ENCODE peak calls at places on chromosome 17, in seven cellular contexts. Z is PC-9, P is aorta, M is GM23338, C is heart right ventricle, I is ovary, B is AG09309. K is an unnamed sample.

GRCh38 chr17:28524476-28525415 is 18.6 kb downstream of the FOXN1 start:
- DNase-seq in Z (peak; percentile 64), P (no peak), M (no peak), C (no peak), I (no peak), B (peak; percentile 13), K (peak; percentile 16)

GRCh38 chr17:41645371-41646063 is 21.1 kb upstream of the KRT17 start:
- DNase-seq in Z (peak; percentile 53), P (no peak), M (no peak), C (no peak), I (no peak), B (no peak), K (no peak)

GRCh38 chr17:15398736-15399331 is 57.4 kb upstream of the TEKT3 start:
- DNase-seq in Z (no peak), P (peak; percentile 58), M (no peak), C (no peak), I (no peak), B (no peak), K (no peak)

GRCh38 chr17:73030501-73030911 is 62.0 kb downstream of the SLC39A11 start:
- DNase-seq in Z (no peak), P (no peak), M (no peak), C (no peak), I (no peak), B (no peak), K (no peak)

GRCh38 chr17:7961436-7961835 is 29.4 kb downstream of the CNTROB start:
- DNase-seq in Z (no peak), P (no peak), M (no peak), C (no peak), I (no peak), B (no peak), K (no peak)

GRCh38 chr17:49723423-49723822 is 15.7 kb upstream of the SLC35B1 start:
- DNase-seq in Z (no peak), P (peak; percentile 59), M (no peak), C (peak; percentile 65), I (peak; percentile 86), B (no peak), K (peak; percentile 49)

GRCh38 chr17:49459401-49459984 is 35.6 kb upstream of the NGFR start:
- DNase-seq in Z (no peak), P (no peak), M (peak; percentile 66), C (no peak), I (no peak), B (no peak), K (no peak)

GRCh38 chr17:11928436-11928835 is 68.8 kb downstream of the ZNF18 start:
- DNase-seq in Z (no peak), P (no peak), M (no peak), C (no peak), I (no peak), B (no peak), K (no peak)

GRCh38 chr17:82333279-82334171 is at the start of gene SECTM1:
- DNase-seq in Z (peak; percentile 29), P (peak; percentile 79), M (peak; percentile 71), C (peak; percentile 59), I (peak; percentile 68), B (no peak), K (no peak)

GRCh38 chr17:16873654-16874035 is 98.3 kb downstream of the TNFRSF13B start:
- DNase-seq in Z (no peak), P (no peak), M (no peak), C (no peak), I (no peak), B (no peak), K (no peak)

GRCh38 chr17:44062871-44063270 is 3.6 kb downstream of the LSM12 start:
- DNase-seq in Z (no peak), P (no peak), M (no peak), C (no peak), I (no peak), B (no peak), K (no peak)

GRCh38 chr17:72733619-72734282 is 358.7 kb downstream of the SLC39A11 start:
- DNase-seq in Z (no peak), P (no peak), M (no peak), C (no peak), I (no peak), B (no peak), K (no peak)

GRCh38 chr17:79042421-79043190 is 18.6 kb downstream of the C1QTNF1 start:
- DNase-seq in Z (peak; percentile 76), P (peak; percentile 80), M (peak; percentile 88), C (peak; percentile 73), I (peak; percentile 76), B (no peak), K (no peak)

GRCh38 chr17:42655528-42655927 is 3.6 kb upstream of the TUBG2 start:
- DNase-seq in Z (no peak), P (no peak), M (no peak), C (no peak), I (no peak), B (no peak), K (no peak)

DNA sequence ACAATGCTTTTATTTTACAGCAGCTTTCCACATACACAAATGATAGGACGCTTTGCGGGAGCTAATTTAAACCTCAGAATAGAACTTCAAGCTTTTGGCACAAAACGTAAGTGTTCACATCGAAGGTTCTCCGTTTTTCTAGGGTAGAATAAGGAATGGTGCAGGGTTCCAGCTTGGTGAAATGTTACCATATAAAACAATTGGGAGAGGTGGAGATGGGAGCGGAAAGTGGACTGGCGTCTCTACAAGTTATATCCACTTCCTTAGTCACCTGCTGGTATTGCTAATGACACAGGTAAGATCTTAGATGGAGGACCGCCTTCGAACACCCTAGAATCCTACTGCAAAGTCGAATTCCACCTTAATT is 1.7 kb upstream of the NXN start:
- DNase-seq in Z (no peak), P (no peak), M (no peak), C (no peak), I (no peak), B (no peak), K (no peak)
- H3K4me3 ChIP-seq in Z (no peak overlapping the region), P (no peak overlapping the region), M (no peak overlapping the region), C (no peak overlapping the region), I (no peak overlapping the region), B (no peak overlapping the region), K (no peak overlapping the region)

DNA sequence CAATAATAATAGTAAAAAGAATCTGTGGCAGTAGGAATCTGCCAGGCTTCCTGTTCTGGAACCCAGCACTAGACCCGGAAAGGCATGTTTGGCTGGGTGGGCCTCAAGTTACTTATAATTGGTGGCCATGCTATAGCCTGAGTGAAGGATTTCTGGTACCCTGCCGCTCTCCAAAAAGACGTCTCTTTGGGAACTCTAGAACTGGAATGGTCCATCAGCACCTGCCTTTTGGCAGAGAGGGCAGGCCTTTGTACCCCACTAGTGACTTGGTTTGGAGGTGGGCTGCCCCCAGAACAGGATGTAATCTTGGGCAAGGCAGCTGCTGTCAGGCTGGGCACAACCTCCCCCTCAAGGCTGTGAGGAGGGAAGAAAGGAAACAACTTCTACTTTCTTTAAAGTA is 29.3 kb upstream of the ST6GALNAC1 start:
- DNase-seq in Z (no peak), P (no peak), M (no peak), C (no peak), I (no peak), B (no peak), K (no peak)
- H3K4me3 ChIP-seq in Z (peak overlapping the region; percentile 69), P (no peak overlapping the region), M (peak overlapping the region; percentile 67), C (no peak overlapping the region), I (no peak overlapping the region), B (no peak overlapping the region), K (no peak overlapping the region)

DNA sequence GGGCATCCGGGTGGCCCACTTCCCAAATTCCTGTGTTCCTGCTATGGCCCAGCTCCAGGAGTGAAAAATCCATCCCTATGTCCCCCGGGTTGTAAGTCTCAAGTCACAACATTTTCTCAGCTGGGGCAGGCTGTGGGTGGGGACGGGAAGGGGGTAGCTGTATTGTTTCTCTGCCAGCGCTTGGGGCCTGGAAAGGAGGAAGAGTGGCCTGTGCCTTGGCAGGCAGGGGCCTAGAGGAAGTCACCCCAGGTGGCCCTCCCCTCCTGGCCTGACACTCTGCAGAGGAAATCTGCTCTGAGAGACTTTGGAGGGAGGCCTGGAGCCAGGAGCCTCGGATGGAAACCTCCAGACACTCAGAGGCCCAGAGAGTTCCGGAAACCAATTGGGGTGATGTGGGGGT is 10.6 kb upstream of the SCN4A start:
- DNase-seq in Z (no peak), P (peak; percentile 80), M (no peak), C (peak; percentile 65), I (no peak), B (no peak), K (no peak)
- H3K4me3 ChIP-seq in Z (no peak overlapping the region), P (no peak overlapping the region), M (no peak overlapping the region), C (no peak overlapping the region), I (no peak overlapping the region), B (no peak overlapping the region), K (no peak overlapping the region)

DNA sequence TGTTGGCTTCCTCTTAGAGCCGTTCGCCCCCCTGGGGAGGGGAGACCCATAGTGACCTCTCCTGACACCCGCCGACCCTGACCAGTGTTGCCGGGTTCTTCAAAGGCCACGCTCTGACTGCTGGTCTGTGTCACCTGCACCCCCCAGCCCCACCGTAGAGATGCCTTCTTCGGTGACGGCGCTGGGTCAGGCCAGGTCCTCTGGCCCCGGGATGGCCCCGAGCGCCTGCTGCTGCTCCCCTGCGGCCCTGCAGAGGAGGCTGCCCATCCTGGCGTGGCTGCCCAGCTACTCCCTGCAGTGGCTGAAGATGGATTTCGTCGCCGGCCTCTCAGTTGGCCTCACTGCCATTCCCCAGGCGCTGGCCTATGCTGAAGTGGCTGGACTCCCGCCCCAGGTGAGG is 1.2 kb downstream of the SLC26A11 start:
- DNase-seq in Z (no peak), P (no peak), M (no peak), C (no peak), I (no peak), B (no peak), K (no peak)
- H3K4me3 ChIP-seq in Z (no peak overlapping the region), P (peak overlapping the region; percentile 65), M (peak overlapping the region; percentile 93), C (peak overlapping the region; percentile 66), I (peak overlapping the region; percentile 99), B (peak overlapping the region; percentile 94), K (peak overlapping the region; percentile 79)

GRCh38 chr17:48161127-48161905 is 53.8 kb downstream of the SNX11 start:
- DNase-seq in Z (no peak), P (no peak), M (no peak), C (no peak), I (no peak), B (no peak), K (no peak)
- H3K4me3 ChIP-seq in Z (no peak overlapping the region), P (no peak overlapping the region), M (peak overlapping the region; percentile 12), C (no peak overlapping the region), I (no peak overlapping the region), B (no peak overlapping the region), K (no peak overlapping the region)